ENCODE peak calls at places on chromosomes 4 and X, in six cellular contexts. R is body of pancreas, U is gastrocnemius medialis, O is endothelial cell of umbilical vein, P is HCT116, D is transverse colon. X is an unnamed sample.

GRCh38 chr4:82770607-82771006 is 28.0 kb downstream of the SCD5 start:
- DNase-seq in D (no peak), U (no peak), P (no peak), O (no peak), R (no peak), X (no peak)

GRCh38 chrX:123357941-123358340 is 173.9 kb downstream of the GRIA3 start:
- DNase-seq in D (no peak), U (no peak), P (no peak), R (no peak), O (no peak), X (no peak)

GRCh38 chr4:8739820-8740665 is 131.6 kb downstream of the HMX1 start:
- DNase-seq in U (no peak), R (peak), O (no peak), P (no peak), D (no peak), X (no peak)

GRCh38 chr4:183394166-183394951 is 50.1 kb upstream of the CDKN2AIP start:
- DNase-seq in P (no peak), U (no peak), D (no peak), R (no peak), O (no peak), X (no peak)

GRCh38 chr4:167885872-167886271 is 206.5 kb upstream of the ANXA10 start:
- DNase-seq in O (no peak), U (no peak), D (no peak), P (no peak), R (no peak), X (no peak)

GRCh38 chrX:132181364-132181763 is 37.9 kb downstream of the RAP2C start:
- DNase-seq in D (peak), U (no peak), P (no peak), R (peak), O (no peak), X (peak)

GRCh38 chr4:169337510-169337909 is 66.8 kb upstream of the SH3RF1 start:
- DNase-seq in U (no peak), R (no peak), D (no peak), O (no peak), P (no peak), X (no peak)

GRCh38 chr4:74267998-74268606 is 40.2 kb upstream of the EPGN start:
- DNase-seq in D (no peak), O (peak), P (peak), R (no peak), U (no peak), X (no peak)

GRCh38 chr4:75179510-75179909 is 246.6 kb downstream of the PARM1 start:
- DNase-seq in P (no peak), R (no peak), U (no peak), O (no peak), D (no peak), X (no peak)

GRCh38 chr4:181909368-181909767 is 333.8 kb upstream of the TENM3 start:
- DNase-seq in D (no peak), R (no peak), U (no peak), O (no peak), P (no peak), X (no peak)

GRCh38 chrX:123731987-123732678 is 719 bp downstream of the THOC2 start:
- DNase-seq in O (no peak), P (no peak), R (peak), U (no peak), D (peak), X (no peak)

GRCh38 chr4:24188459-24188858 is 298.6 kb upstream of the PPARGC1A start:
- DNase-seq in P (no peak), O (no peak), R (no peak), U (no peak), D (no peak), X (no peak)

GRCh38 chr4:140152760-140153418 is 1.1 kb downstream of the MAML3 start:
- DNase-seq in P (no peak), D (peak), U (peak), R (peak), O (peak), X (peak)

GRCh38 chrX:1392376-1393130 is 640 bp upstream of the SLC25A6 start:
- DNase-seq in P (no peak), D (peak), R (peak), O (no peak), U (peak), X (no peak)

GRCh38 chrX:135740683-135741149 is 27.3 kb downstream of the CT45A3 start:
- DNase-seq in D (peak), U (no peak), O (peak), P (peak), R (peak), X (no peak)

GRCh38 chr4:153651041-153651960 is 32.8 kb upstream of the TLR2 start:
- DNase-seq in P (no peak), U (peak), D (peak), R (no peak), O (no peak), X (no peak)

GRCh38 chrX:44872319-44872816 is 620 bp upstream of the KDM6A start:
- DNase-seq in P (no peak), O (peak), R (peak), D (peak), U (peak), X (peak)

GRCh38 chrX:46922601-46923000 is 10.4 kb downstream of the JADE3 start:
- DNase-seq in O (no peak), D (no peak), U (no peak), R (no peak), P (no peak), X (no peak)

GRCh38 chrX:72392816-72393800 is 87.4 kb upstream of the CITED1 start:
- DNase-seq in O (no peak), D (no peak), U (no peak), R (no peak), P (no peak), X (no peak)

GRCh38 chr4:76757418-76757910 is 140.5 kb downstream of the SOWAHB start:
- DNase-seq in O (no peak), D (no peak), R (no peak), U (no peak), P (no peak), X (no peak)

GRCh38 chrX:123959281-123960063 is 2.0 kb upstream of the STAG2 start:
- DNase-seq in D (peak), P (no peak), R (peak), O (peak), U (peak), X (peak)

GRCh38 chrX:23662853-23663252 is 4.4 kb upstream of the PRDX4 start:
- DNase-seq in O (no peak), R (no peak), U (no peak), D (no peak), P (no peak), X (no peak)

GRCh38 chr4:24743931-24744330 is 51.4 kb upstream of the SOD3 start:
- DNase-seq in P (no peak), O (no peak), U (no peak), D (no peak), R (no peak), X (no peak)

GRCh38 chrX:41009816-41010187 is 75.4 kb upstream of the USP9X start:
- DNase-seq in P (no peak), U (no peak), R (no peak), D (no peak), O (no peak), X (no peak)

GRCh38 chrX:41005445-41005992 is 79.7 kb upstream of the USP9X start:
- DNase-seq in U (no peak), D (no peak), P (no peak), R (no peak), O (peak), X (no peak)

GRCh38 chrX:41014776-41015175 is 70.5 kb upstream of the USP9X start:
- DNase-seq in U (no peak), D (no peak), R (no peak), O (no peak), P (peak), X (no peak)

DNA sequence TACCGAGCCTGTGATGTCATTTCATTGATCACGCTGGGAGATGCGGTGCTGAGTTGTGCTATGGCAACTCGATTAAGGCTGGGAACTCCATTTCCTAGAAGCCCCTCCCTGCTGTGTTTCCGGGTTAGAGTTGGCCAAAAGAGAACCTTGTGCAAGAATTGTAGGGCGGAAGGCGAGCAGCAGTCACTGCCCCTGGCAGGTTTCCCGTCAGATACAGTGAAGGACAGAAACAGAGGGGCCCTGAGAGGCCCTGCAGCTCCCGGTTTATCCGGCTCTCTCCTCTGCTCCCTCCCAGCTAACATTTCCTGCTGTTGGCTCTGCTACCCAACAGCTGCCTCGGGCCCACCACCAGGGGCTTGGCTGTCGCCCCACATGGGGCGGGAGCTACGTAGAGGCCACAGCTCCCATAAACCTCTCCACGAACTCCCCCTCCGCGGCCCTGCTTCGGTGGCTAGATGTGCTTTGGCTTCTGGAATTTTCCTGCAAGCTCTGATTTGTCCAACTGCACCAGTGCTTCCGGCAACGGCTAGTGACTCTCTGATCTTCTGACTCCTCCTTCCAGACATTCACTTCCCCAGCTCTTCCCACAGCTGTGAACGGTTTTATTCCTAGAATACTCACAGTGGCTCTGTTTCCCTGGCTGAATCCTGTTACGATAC is 74.9 kb upstream of the USP9X start:
- DNase-seq in U (peak), R (peak), O (peak), P (no peak), D (peak), X (peak)
- TF ChIP-seq POLR2A in U (peak), R (peak), O (peak), P (no peak), D (peak), X (no peak)

DNA sequence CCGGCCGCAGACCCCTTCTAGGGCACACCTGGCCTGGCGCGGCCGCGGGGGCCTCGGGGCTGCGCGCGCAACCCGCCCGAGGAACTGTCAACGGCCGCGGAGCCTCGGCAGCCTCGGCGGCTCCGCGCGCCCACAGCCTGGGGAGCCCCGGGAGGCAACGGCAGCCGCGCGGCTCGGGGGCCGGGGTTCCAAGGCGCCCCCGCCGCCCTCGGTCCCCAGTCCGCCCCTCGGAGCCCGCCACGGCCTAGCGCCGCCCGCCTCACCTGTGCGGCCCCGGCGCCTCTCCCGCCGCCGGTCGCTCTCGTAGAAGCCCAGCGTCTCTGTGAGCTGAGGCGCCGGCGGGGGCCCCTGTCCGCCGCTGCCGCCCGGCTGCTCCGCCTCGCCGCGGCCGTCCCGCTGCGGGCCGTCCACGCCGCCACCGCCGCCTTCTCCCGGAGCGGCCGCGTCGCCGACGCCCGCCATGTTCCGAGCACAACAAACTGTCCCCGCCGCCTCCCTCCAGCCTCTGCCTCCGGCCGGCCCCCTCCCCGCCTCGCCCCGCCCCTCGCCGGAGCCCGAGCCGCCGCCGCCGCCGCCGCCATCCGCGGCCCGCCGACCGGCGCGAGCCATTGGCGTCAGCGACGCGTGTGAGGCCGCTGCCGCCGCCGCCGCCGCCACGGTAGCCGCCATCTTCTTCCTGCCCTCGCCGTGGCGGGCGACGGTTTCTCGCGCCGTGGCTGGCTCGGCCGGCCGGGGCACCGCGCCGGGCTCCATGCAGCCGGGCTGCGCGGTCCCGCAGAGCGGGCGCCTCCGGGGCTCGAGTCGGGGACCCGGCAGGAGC is at the start of gene TAPT1:
- DNase-seq in P (no peak), D (peak), U (peak), O (peak), R (peak), X (peak)
- TF ChIP-seq POLR2A in P (peak), D (no peak), U (peak), O (no peak), R (no peak), X (no peak)

GRCh38 chrX:110317079-110317819 is 636 bp downstream of the AMMECR1 start:
- DNase-seq in U (peak), P (no peak), O (peak), R (peak), D (peak), X (peak)

GRCh38 chrX:110318664-110318968 is 731 bp upstream of the AMMECR1 start:
- DNase-seq in O (peak), D (no peak), R (no peak), U (no peak), P (no peak), X (no peak)

GRCh38 chrX:110316351-110317078 is 1.4 kb downstream of the AMMECR1 start:
- DNase-seq in R (no peak), D (no peak), P (no peak), U (no peak), O (peak), X (no peak)

GRCh38 chrX:110315541-110315940 is 2.3 kb downstream of the AMMECR1 start:
- DNase-seq in U (no peak), R (no peak), P (no peak), D (no peak), O (no peak), X (no peak)

GRCh38 chrX:110317820-110318663 is at the start of gene AMMECR1:
- DNase-seq in U (peak), R (peak), P (peak), O (peak), D (peak), X (peak)
- TF ChIP-seq POLR2A in U (peak), R (peak), P (peak), O (no peak), D (peak), X (no peak)

GRCh38 chr4:121764702-121765367 is at the start of gene SMIM43:
- DNase-seq in R (no peak), U (no peak), D (no peak), P (no peak), O (peak), X (no peak)

GRCh38 chr4:121760205-121760604 is 4.8 kb downstream of the SMIM43 start:
- DNase-seq in O (no peak), R (no peak), P (no peak), D (no peak), U (no peak), X (no peak)

GRCh38 chr4:121764303-121764701 is 662 bp downstream of the SMIM43 start:
- DNase-seq in P (no peak), R (no peak), U (no peak), D (no peak), O (peak), X (no peak)

GRCh38 chr4:121758896-121759568 is 5.9 kb downstream of the SMIM43 start:
- DNase-seq in R (no peak), O (no peak), P (no peak), U (no peak), D (no peak), X (no peak)
- TF ChIP-seq POLR2A in R (no peak), O (no peak), P (no peak), U (no peak), D (no peak), X (no peak)

GRCh38 chr4:10075158-10075863 is 41.3 kb downstream of the WDR1 start:
- DNase-seq in U (no peak), P (no peak), R (peak), D (no peak), O (no peak), X (no peak)

GRCh38 chr4:10072420-10073017 is 44.1 kb downstream of the WDR1 start:
- DNase-seq in U (no peak), R (no peak), O (no peak), D (no peak), P (no peak), X (no peak)

GRCh38 chr4:10074767-10075105 is 41.9 kb downstream of the WDR1 start:
- DNase-seq in P (no peak), R (no peak), O (peak), U (no peak), D (no peak), X (no peak)

GRCh38 chr4:10075953-10076391 is 40.6 kb downstream of the WDR1 start:
- DNase-seq in O (no peak), R (peak), D (no peak), P (no peak), U (peak), X (no peak)

DNA sequence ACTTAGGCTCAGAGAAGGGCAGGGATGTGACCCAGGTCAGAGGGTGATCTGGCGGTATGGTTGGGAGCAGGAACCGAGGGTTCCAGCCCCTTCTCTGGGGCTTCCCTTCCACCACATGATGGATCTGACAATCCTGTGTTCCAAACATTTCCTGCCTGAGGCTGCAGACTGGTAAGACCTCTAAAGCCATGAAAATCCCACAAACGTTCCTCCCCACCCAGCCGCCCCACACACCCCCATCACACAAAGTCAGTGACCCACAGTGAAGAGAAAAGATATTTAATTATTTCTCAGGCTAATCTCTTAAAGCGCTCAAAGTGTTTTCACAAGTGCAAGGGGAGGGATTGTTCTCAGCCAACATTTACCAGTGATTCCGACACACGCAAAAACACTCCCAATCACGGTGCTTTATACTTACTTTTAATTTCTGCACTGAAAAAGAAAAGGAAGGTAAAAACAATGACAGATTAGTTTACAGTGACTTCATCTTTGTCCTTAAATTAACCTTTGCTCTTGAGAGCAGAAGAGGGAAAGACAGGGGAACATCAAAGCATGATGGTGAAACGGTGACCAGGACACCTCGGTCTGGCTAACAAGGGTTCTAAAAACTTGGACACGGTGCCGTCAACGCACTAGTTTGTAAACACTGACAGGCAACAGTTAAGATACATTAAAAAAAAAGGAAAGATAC is 42.4 kb downstream of the WDR1 start:
- DNase-seq in P (no peak), R (no peak), D (no peak), O (no peak), U (no peak), X (no peak)
- TF ChIP-seq POLR2A in P (no peak), R (no peak), D (no peak), O (no peak), U (no peak), X (no peak)

GRCh38 chr4:1837069-1837468 is 18.9 kb downstream of the LETM1 start:
- DNase-seq in R (no peak), D (no peak), U (no peak), P (no peak), O (no peak), X (no peak)

GRCh38 chr4:1832690-1833089 is 23.3 kb downstream of the LETM1 start:
- DNase-seq in P (no peak), O (no peak), U (no peak), D (no peak), R (no peak), X (no peak)

GRCh38 chr4:1836650-1837049 is 19.3 kb downstream of the LETM1 start:
- DNase-seq in P (no peak), O (no peak), U (no peak), D (no peak), R (no peak), X (no peak)

GRCh38 chr4:1833307-1834046 is 22.5 kb downstream of the LETM1 start:
- DNase-seq in D (no peak), U (no peak), O (no peak), R (no peak), P (no peak), X (no peak)

DNA sequence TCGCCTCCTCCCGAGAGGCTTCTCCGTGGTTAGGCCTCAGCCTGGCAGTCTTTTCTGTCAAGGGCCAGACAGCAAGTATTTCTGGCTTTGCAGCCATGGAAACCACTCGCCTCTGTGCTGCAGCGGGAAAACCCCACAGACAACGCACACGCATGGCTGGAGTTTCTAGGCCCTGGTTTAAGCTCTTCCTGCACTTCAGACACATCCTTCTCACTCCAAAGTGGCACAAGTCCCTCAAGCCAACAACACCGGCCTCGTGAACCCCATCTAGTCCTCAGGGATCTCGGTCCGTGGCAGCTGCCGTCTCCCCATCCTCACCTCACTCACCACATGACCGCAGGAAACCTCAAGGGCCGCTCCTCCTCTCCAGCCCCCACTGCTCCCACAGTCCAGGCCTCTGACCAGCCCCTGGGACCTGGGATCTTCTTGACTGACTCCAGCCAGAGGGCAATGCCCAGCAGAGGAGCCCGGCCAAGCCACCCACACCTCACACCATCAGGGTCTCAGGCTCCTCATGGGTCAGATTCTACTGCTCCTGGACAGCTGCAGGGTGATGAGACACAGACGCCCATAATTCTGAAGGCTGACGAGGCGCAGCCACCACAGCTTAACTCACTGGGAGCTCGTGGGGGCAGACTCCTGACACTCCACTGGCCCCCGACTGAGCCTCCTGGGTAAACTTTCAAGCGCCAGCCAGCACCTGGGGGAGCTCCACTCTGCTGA is 21.7 kb downstream of the LETM1 start:
- DNase-seq in P (no peak), O (no peak), D (no peak), U (no peak), R (no peak), X (no peak)
- TF ChIP-seq POLR2A in P (no peak), O (no peak), D (no peak), U (no peak), R (no peak), X (no peak)

GRCh38 chr4:118730683-118731082 is 45.5 kb downstream of the METTL14 start:
- DNase-seq in D (no peak), R (no peak), O (no peak), U (no peak), P (no peak), X (no peak)
- TF ChIP-seq POLR2A in D (no peak), R (no peak), O (no peak), U (no peak), P (no peak), X (no peak)

GRCh38 chr4:158722917-158723793 is at the start of gene PPID:
- DNase-seq in O (peak), P (peak), R (peak), U (peak), D (peak), X (peak)
- TF ChIP-seq POLR2A in O (peak), P (peak), R (peak), U (peak), D (peak), X (peak)

X was measured in suprapubic skin.